ENCODE peak calls at places on chromosome 15, in ten cellular contexts. A, K, T, D, F, W, P, X, C and G are unnamed samples.

GRCh38 chr15:62394079-62394478 is 229.0 kb upstream of the C2CD4B start:
- DNase-seq in K (no peak), F (no peak), D (no peak), P (no peak), T (no peak), X (no peak), W (no peak), A (no peak), C (no peak), G (no peak)

GRCh38 chr15:42457445-42458442 is 33.2 kb downstream of the ZNF106 start:
- DNase-seq in W (peak), A (no peak), P (no peak), C (peak), F (peak), T (peak), X (no peak), K (no peak), D (no peak), G (no peak)

GRCh38 chr15:52466134-52466701 is 62.5 kb downstream of the MYO5A start:
- DNase-seq in P (no peak), D (no peak), K (peak), C (peak), W (no peak), A (no peak), T (peak), X (no peak), F (no peak), G (no peak)

GRCh38 chr15:28132524-28133275 is 33.6 kb upstream of the OCA2 start:
- DNase-seq in X (no peak), A (no peak), W (no peak), F (no peak), C (no peak), K (no peak), P (no peak), D (no peak), T (no peak), G (no peak)

GRCh38 chr15:53936137-53936536 is 42.1 kb upstream of the UNC13C start:
- DNase-seq in K (no peak), X (no peak), D (no peak), A (no peak), T (no peak), F (no peak), W (no peak), P (no peak), C (no peak), G (no peak)

GRCh38 chr15:98861188-98861587 is 146.4 kb downstream of the PGPEP1L start:
- DNase-seq in D (no peak), P (no peak), A (no peak), W (no peak), K (no peak), T (no peak), F (no peak), C (no peak), X (no peak), G (no peak)

GRCh38 chr15:57751177-57751800 is 44.8 kb downstream of the POLR2M start:
- DNase-seq in X (peak), W (no peak), D (no peak), K (no peak), A (no peak), F (peak), C (no peak), T (no peak), P (no peak), G (no peak)

GRCh38 chr15:74369084-74369745 is 1.8 kb upstream of the CYP11A1 start:
- DNase-seq in W (no peak), X (no peak), K (no peak), T (no peak), A (no peak), F (no peak), P (no peak), D (no peak), C (no peak), G (no peak)

GRCh38 chr15:68442041-68442440 is 10.1 kb upstream of the ITGA11 start:
- DNase-seq in W (peak), T (peak), X (no peak), K (no peak), D (no peak), P (no peak), A (no peak), C (no peak), F (no peak), G (no peak)

GRCh38 chr15:101641894-101642293 is 10.3 kb downstream of the TM2D3 start:
- DNase-seq in X (no peak), K (no peak), C (no peak), A (peak), T (no peak), P (no peak), F (no peak), W (no peak), D (peak), G (no peak)

GRCh38 chr15:84982301-84982920 is 755 bp downstream of the PDE8A start:
- DNase-seq in F (no peak), W (no peak), P (no peak), D (peak), C (peak), K (peak), A (peak), X (peak), T (peak), G (no peak)

GRCh38 chr15:97525809-97526208 is 434.7 kb upstream of the ARRDC4 start:
- DNase-seq in W (no peak), F (no peak), X (no peak), D (no peak), C (no peak), K (no peak), T (no peak), A (no peak), P (no peak), G (no peak)

GRCh38 chr15:55907797-55908196 is 85.6 kb downstream of the NEDD4 start:
- DNase-seq in C (no peak), A (no peak), W (no peak), D (no peak), T (no peak), X (no peak), K (no peak), F (peak), P (no peak), G (peak)

GRCh38 chr15:29888651-29889050 is 66.4 kb upstream of the TJP1 start:
- DNase-seq in K (no peak), D (no peak), T (no peak), P (no peak), C (no peak), W (no peak), F (peak), X (no peak), A (no peak), G (no peak)

GRCh38 chr15:70857547-70858265 is 3.7 kb upstream of the LARP6 start:
- DNase-seq in X (no peak), D (no peak), P (no peak), C (no peak), T (no peak), F (peak), K (no peak), A (no peak), W (peak), G (no peak)

GRCh38 chr15:87874896-87875661 is 381.5 kb downstream of the NTRK3 start:
- DNase-seq in W (no peak), X (no peak), T (no peak), K (no peak), D (no peak), F (peak), P (no peak), C (no peak), A (no peak), G (no peak)

GRCh38 chr15:77790481-77790880 is 157.8 kb upstream of the LINGO1 start:
- DNase-seq in X (no peak), F (no peak), W (no peak), C (no peak), T (no peak), A (no peak), D (no peak), K (no peak), P (no peak), G (no peak)

GRCh38 chr15:32676095-32676643 is 34.7 kb downstream of the SCG5 start:
- DNase-seq in F (no peak), A (no peak), C (no peak), W (no peak), T (no peak), P (no peak), D (no peak), K (no peak), X (no peak), G (no peak)

GRCh38 chr15:94312946-94313345 is 81.6 kb downstream of the MCTP2 start:
- DNase-seq in A (no peak), W (no peak), X (no peak), F (peak), D (no peak), P (no peak), T (no peak), K (no peak), C (no peak), G (no peak)

GRCh38 chr15:70670680-70671079 is 92.7 kb downstream of the UACA start:
- DNase-seq in D (peak), A (no peak), F (peak), X (no peak), P (no peak), C (no peak), T (no peak), K (no peak), W (no peak), G (no peak)

GRCh38 chr15:57572463-57572862 is 19.2 kb upstream of the MYZAP start:
- DNase-seq in P (no peak), D (no peak), C (no peak), T (no peak), F (no peak), K (no peak), A (no peak), X (no peak), W (no peak), G (no peak)

GRCh38 chr15:90086868-90087268 is 15.4 kb downstream of the IDH2 start:
- DNase-seq in W (no peak), D (peak), K (no peak), P (no peak), A (no peak), X (peak), F (peak), C (peak), T (no peak), G (no peak)

GRCh38 chr15:64843996-64844395 is 2.3 kb downstream of the PLEKHO2 start:
- DNase-seq in T (no peak), C (no peak), A (no peak), D (no peak), X (no peak), K (no peak), W (no peak), P (no peak), F (no peak), G (no peak)

GRCh38 chr15:39969871-39970270 is 36.0 kb downstream of the EIF2AK4 start:
- DNase-seq in K (peak), C (peak), P (no peak), D (no peak), A (no peak), T (peak), W (no peak), F (peak), X (peak), G (no peak)

GRCh38 chr15:89912145-89912673 is 543 bp downstream of the ARPIN start:
- DNase-seq in T (peak), P (no peak), F (peak), C (no peak), K (no peak), X (peak), W (no peak), A (no peak), D (no peak), G (no peak)

GRCh38 chr15:58297639-58298038 is 134.2 kb upstream of the LIPC start:
- DNase-seq in A (no peak), W (no peak), C (no peak), X (no peak), K (no peak), D (no peak), T (no peak), F (no peak), P (no peak), G (no peak)

GRCh38 chr15:82043726-82044372 is 2.0 kb downstream of the MEX3B start:
- DNase-seq in D (no peak), A (no peak), C (no peak), F (no peak), T (peak), P (no peak), X (no peak), W (no peak), K (no peak), G (no peak)

GRCh38 chr15:52113246-52113645 is 671 bp upstream of the BCL2L10 start:
- DNase-seq in X (no peak), A (no peak), D (no peak), F (no peak), K (no peak), C (no peak), P (no peak), T (no peak), W (no peak), G (no peak)

GRCh38 chr15:69462030-69462492 is 9.4 kb downstream of the RPLP1 start:
- DNase-seq in A (no peak), P (no peak), W (no peak), C (no peak), T (peak), F (no peak), X (peak), K (no peak), D (peak), G (no peak)

GRCh38 chr15:94075349-94075748 is 156.0 kb upstream of the MCTP2 start:
- DNase-seq in W (peak), D (no peak), T (peak), K (no peak), X (no peak), P (no peak), A (no peak), F (peak), C (peak), G (no peak)